ENCODE peak calls at places on chromosomes 2 and 18, in nine cellular contexts. Z is right atrium auricular region, L is fibroblast of lung, W is breast epithelium, O is lower lobe of right lung, S is stomach, I is cardiac muscle cell, D is aorta, Y is tibial nerve. J is an unnamed sample. For H3K4me1, the result is how much of the 10 kb centered on the place peaks cover.

GRCh38 chr18:79866889-79867574 is 69.3 kb downstream of the KCNG2 start:
- DNase-seq in O (no peak), Y (no peak), W (no peak), D (no peak), L (no peak), Z (no peak), I (no peak), S (no peak), J (no peak)

GRCh38 chr2:101622210-101622609 is 75.3 kb upstream of the MAP4K4 start:
- DNase-seq in I (no peak), Y (no peak), L (no peak), W (no peak), Z (no peak), S (no peak), O (no peak), D (no peak), J (no peak)

GRCh38 chr2:85411405-85411748 is 1.2 kb upstream of the CAPG start:
- DNase-seq in S (no peak), Z (no peak), Y (no peak), W (no peak), O (no peak), D (no peak), L (no peak), I (no peak), J (no peak)

GRCh38 chr18:10524507-10525425 is 1.1 kb upstream of the NAPG start:
- DNase-seq in Z (no peak), L (peak), O (no peak), S (no peak), W (no peak), Y (no peak), D (no peak), I (no peak), J (peak)

GRCh38 chr18:54316071-54316820 is 41.4 kb downstream of the STARD6 start:
- DNase-seq in S (no peak), D (no peak), W (no peak), Y (no peak), L (no peak), Z (no peak), O (no peak), I (no peak), J (no peak)

GRCh38 chr2:167191588-167191987 is 303.3 kb downstream of the XIRP2 start:
- DNase-seq in I (no peak), L (no peak), O (no peak), S (no peak), Z (no peak), Y (no peak), D (no peak), W (no peak), J (no peak)

GRCh38 chr2:216775043-216775453 is 79.7 kb upstream of the IGFBP5 start:
- DNase-seq in L (peak), W (no peak), S (no peak), D (peak), I (peak), Y (peak), Z (peak), O (no peak), J (no peak)

GRCh38 chr2:169718930-169719504 is 14.6 kb upstream of the KLHL23 start:
- DNase-seq in W (no peak), D (no peak), O (no peak), Z (no peak), S (no peak), I (no peak), L (no peak), Y (no peak), J (no peak)

GRCh38 chr2:112026509-112026908 is 28.6 kb upstream of the TMEM87B start:
- DNase-seq in Y (no peak), D (no peak), L (no peak), S (no peak), Z (no peak), I (peak), W (no peak), O (no peak), J (no peak)

GRCh38 chr18:59038295-59039039 is 101.2 kb upstream of the SEC11C start:
- DNase-seq in L (no peak), Y (no peak), W (no peak), D (no peak), Z (no peak), O (no peak), S (no peak), I (no peak), J (no peak)
- H3K27ac ChIP-seq in L (no peak), Y (no peak), W (no peak), D (no peak), Z (no peak), O (no peak), S (no peak), I (no peak), J (no peak)

GRCh38 chr2:197208841-197209240 is 101.7 kb downstream of the ANKRD44 start:
- DNase-seq in S (no peak), Z (no peak), I (no peak), W (no peak), O (no peak), Y (no peak), D (no peak), L (no peak), J (no peak)
- H3K4me3 ChIP-seq in S (no peak), Z (no peak), I (no peak), W (no peak), O (no peak), Y (no peak), D (no peak), L (no peak), J (no peak)

GRCh38 chr2:54629390-54629789 is 94.1 kb upstream of the EML6 start:
- DNase-seq in Z (no peak), S (no peak), Y (no peak), O (no peak), W (no peak), L (no peak), D (no peak), I (no peak), J (no peak)

GRCh38 chr2:54626884-54627283 is 96.6 kb upstream of the EML6 start:
- DNase-seq in S (no peak), Z (no peak), O (no peak), I (no peak), D (no peak), Y (no peak), L (no peak), W (no peak), J (no peak)

GRCh38 chr2:54628957-54629356 is 94.5 kb upstream of the EML6 start:
- DNase-seq in I (no peak), Y (no peak), W (no peak), D (no peak), O (no peak), S (no peak), L (no peak), Z (no peak), J (no peak)

GRCh38 chr2:54627973-54628372 is 95.5 kb upstream of the EML6 start:
- DNase-seq in I (no peak), O (no peak), D (no peak), L (no peak), Y (no peak), W (no peak), Z (no peak), S (no peak), J (no peak)

DNA sequence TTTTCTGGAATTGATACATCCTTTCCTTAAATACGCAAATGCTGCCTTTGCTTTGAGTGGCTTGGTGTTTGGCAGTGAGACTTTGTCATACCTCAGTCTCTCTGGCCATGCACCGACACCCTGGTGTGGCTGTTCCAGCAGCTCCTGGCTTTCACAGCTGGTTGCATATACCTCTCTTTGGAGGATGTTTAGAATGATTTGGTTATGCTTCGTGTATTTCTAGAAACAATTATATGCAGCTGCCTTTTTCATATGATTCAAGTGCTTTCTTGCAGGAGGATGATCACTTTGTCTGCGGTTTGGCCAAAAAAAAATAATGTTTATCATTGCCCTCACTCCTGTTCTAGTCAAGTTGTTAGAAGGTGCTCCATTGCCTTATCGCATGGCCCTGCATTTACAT is 95.0 kb upstream of the EML6 start:
- DNase-seq in S (no peak), W (no peak), O (no peak), D (no peak), Y (no peak), I (no peak), Z (no peak), L (no peak), J (no peak)
- H3K4me1 ChIP-seq in S (under half), W (under half), O (under half), D (under half), Y (under half), I (under half), Z (half or more), L (under half), J (under half)

GRCh38 chr2:202378001-202378400 is 1.9 kb downstream of the BMPR2 start:
- DNase-seq in L (no peak), O (no peak), I (no peak), Z (no peak), Y (no peak), D (no peak), W (no peak), S (no peak), J (no peak)
- H3K27ac ChIP-seq in L (peak), O (peak), I (no peak), Z (peak), Y (peak), D (no peak), W (no peak), S (no peak), J (no peak)

DNA sequence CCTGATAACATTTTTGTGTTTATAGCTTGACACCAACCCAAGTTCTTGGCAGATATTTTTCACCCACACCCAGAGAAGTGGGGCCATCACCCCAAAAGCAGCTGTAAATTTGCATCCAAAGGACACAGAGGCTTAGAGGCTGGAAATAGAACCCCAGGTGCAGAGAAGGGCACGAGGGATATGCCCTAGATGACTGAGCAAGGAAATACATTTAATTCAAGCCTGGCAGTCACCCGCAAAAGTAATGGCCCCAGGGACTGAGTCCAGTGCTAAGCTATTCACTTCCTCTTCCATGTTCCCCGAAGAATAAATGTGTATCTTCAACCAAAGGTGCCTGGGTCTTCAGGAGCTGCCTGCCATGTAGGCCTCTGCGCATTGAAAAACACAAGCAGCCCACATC is 14.0 kb upstream of the REG3G start:
- DNase-seq in W (no peak), Z (no peak), S (no peak), O (no peak), I (no peak), Y (no peak), D (no peak), L (no peak), J (peak)
- H3K4me3 ChIP-seq in W (no peak), Z (no peak), S (no peak), O (no peak), I (no peak), Y (no peak), D (no peak), L (no peak), J (peak)

GRCh38 chr2:3480352-3481010 is 38.9 kb downstream of the ADI1 start:
- DNase-seq in W (no peak), D (no peak), O (no peak), L (no peak), Z (no peak), Y (no peak), S (peak), I (no peak), J (no peak)
- H3K4me1 ChIP-seq in W (under half), D (under half), O (under half), L (under half), Z (under half), Y (under half), S (under half), I (under half), J (under half)

DNA sequence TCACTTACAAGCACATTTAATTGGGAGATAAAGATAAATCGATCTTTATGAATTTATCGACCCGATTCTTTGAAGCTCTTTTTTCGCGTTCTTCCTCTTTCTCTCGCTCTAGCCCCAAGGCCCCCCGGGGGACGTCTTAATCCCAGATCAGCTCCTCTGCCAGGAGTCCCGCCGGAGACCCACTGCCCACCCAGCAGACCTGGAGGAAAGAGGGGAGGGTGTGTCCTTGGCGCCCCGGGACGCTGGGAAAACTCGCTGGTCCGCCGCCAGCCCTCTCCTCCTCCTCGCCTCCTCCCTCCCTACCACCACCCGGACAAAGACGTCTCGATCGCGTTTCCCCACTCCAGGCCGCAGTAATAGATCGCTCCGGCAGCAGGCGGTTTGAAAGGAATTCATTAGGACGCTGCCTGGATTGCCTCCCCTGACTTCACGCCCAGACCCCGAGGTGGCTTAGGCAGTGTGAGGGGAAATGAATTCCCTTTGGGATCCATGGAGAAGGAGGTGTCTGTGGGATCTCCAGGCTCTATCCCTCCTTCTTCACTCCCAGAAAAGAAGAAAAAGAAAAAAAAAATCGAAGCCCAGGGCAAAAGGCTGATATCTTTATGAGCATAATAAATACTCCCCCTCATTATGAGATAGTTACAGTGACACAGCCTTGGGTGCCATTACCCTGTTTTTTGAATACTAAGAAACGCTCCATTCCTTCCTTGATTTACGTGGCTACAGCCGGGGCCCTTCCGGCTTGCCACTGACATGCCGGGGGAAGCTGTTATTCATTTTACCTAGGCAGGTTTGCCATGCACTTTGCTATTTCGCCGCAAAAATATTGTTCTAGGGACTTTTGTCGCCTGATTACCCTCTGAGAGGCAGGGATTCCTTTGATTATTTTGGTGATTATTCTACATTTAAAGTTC is 1.8 kb upstream of the GBX2 start:
- DNase-seq in O (no peak), Y (no peak), L (no peak), W (no peak), S (no peak), D (no peak), Z (no peak), I (no peak), J (no peak)
- H3K27ac ChIP-seq in O (no peak), Y (no peak), L (no peak), W (no peak), S (no peak), D (no peak), Z (no peak), I (no peak), J (no peak)

DNA sequence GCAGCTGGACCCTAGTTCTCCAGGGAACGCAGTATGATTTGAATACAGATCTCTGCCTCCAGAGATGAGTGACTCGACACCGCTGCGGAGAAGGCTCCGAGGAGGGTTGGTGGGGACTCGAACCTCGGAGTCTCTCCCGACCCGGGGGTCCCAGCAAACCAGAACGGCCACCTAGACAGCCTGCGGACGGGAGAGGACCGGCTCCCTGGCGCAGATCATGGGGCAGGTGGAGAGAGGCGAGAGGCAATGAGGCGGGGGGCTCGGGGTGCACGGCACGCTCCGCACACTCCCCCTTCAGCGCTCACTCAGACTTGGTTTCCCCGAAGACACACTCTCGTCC is 12.6 kb downstream of the DYSF start:
- DNase-seq in I (no peak), S (no peak), L (no peak), D (no peak), W (no peak), Y (no peak), Z (no peak), O (no peak), J (no peak)
- H3K4me3 ChIP-seq in I (peak), S (peak), L (peak), D (peak), W (peak), Y (peak), Z (peak), O (peak), J (no peak)